ENCODE peak calls at places on chromosomes 4 and X, in four cellular contexts. One of them, this sample, is unnamed.

GRCh38 chr4:187687701-187688100 is 307.9 kb upstream of the ZFP42 start:
- DNase-seq in SK-N-SH: no peak
- DNase-seq in HCT116: no peak
- DNase-seq in HepG2: no peak
- DNase-seq in this sample: no peak

GRCh38 chrX:38857736-38858432 is 56.6 kb downstream of the MID1IP1 start:
- DNase-seq in SK-N-SH: no peak
- DNase-seq in HCT116: no peak
- DNase-seq in HepG2: no peak
- DNase-seq in this sample: no peak

GRCh38 chr4:176538217-176538925 is 218.6 kb downstream of the SPCS3 start:
- DNase-seq in SK-N-SH: no peak
- DNase-seq in HCT116: no peak
- DNase-seq in HepG2: no peak
- DNase-seq in this sample: no peak

GRCh38 chr4:101355767-101356702 is 8.7 kb upstream of the PPP3CA start:
- DNase-seq in SK-N-SH: no peak
- DNase-seq in HCT116: peak
- DNase-seq in HepG2: peak
- DNase-seq in this sample: no peak

GRCh38 chr4:4663028-4663427 is 121.2 kb upstream of the STX18 start:
- DNase-seq in SK-N-SH: no peak
- DNase-seq in HCT116: no peak
- DNase-seq in HepG2: no peak
- DNase-seq in this sample: no peak

GRCh38 chrX:19739683-19740082 is 147.7 kb downstream of the SH3KBP1 start:
- DNase-seq in SK-N-SH: peak
- DNase-seq in HCT116: peak
- DNase-seq in HepG2: peak
- DNase-seq in this sample: peak

GRCh38 chr4:110049951-110050925 is 137.6 kb downstream of the EGF start:
- DNase-seq in SK-N-SH: peak
- DNase-seq in HCT116: peak
- DNase-seq in HepG2: peak
- DNase-seq in this sample: no peak

GRCh38 chrX:50629774-50630173 is 159.1 kb upstream of the DGKK start:
- DNase-seq in SK-N-SH: no peak
- DNase-seq in HCT116: no peak
- DNase-seq in HepG2: no peak
- DNase-seq in this sample: peak

GRCh38 chr4:158970786-158971185 is 132.1 kb upstream of the RAPGEF2 start:
- DNase-seq in SK-N-SH: no peak
- DNase-seq in HCT116: no peak
- DNase-seq in HepG2: no peak
- DNase-seq in this sample: no peak

GRCh38 chrX:24283122-24283789 is 30.6 kb downstream of the SUPT20HL2 start:
- DNase-seq in SK-N-SH: no peak
- DNase-seq in HCT116: no peak
- DNase-seq in HepG2: no peak
- DNase-seq in this sample: no peak

GRCh38 chrX:136822337-136823095 is 41.8 kb upstream of the ARHGEF6 start:
- DNase-seq in SK-N-SH: no peak
- DNase-seq in HCT116: no peak
- DNase-seq in HepG2: no peak
- DNase-seq in this sample: no peak

GRCh38 chrX:110267874-110268273 is 50.0 kb downstream of the AMMECR1 start:
- DNase-seq in SK-N-SH: no peak
- DNase-seq in HCT116: no peak
- DNase-seq in HepG2: no peak
- DNase-seq in this sample: no peak
- TF ChIP-seq JUND in SK-N-SH: no peak
- TF ChIP-seq JUND in HCT116: no peak
- TF ChIP-seq JUND in HepG2: no peak
- TF ChIP-seq JUND in this sample: no peak

DNA sequence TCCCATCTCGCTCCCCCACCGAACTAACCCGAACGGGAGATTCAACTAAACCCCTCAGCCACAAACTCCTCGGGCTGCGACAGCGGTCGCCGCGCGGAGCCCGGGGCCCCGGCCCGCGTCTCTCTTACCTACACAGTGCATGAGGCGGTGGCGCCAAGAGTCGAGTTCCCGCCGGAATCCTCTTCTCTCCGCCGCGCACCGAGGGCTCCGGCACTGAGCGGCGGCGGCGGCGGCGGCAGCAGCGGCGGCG is 160 bp downstream of the LCORL start:
- DNase-seq in SK-N-SH: peak
- DNase-seq in HCT116: no peak
- DNase-seq in HepG2: no peak
- DNase-seq in this sample: peak
- TF ChIP-seq JUND in SK-N-SH: no peak
- TF ChIP-seq JUND in HCT116: no peak
- TF ChIP-seq JUND in HepG2: no peak
- TF ChIP-seq JUND in this sample: no peak

GRCh38 chr4:189792819-189793618 is 147.7 kb upstream of the FRG1 start:
- DNase-seq in SK-N-SH: peak
- DNase-seq in HCT116: peak
- DNase-seq in HepG2: peak
- DNase-seq in this sample: peak
- TF ChIP-seq JUND in SK-N-SH: no peak
- TF ChIP-seq JUND in HCT116: no peak
- TF ChIP-seq JUND in HepG2: no peak
- TF ChIP-seq JUND in this sample: no peak

GRCh38 chrX:48467331-48467761 is 2.7 kb downstream of the SLC38A5 start:
- DNase-seq in SK-N-SH: no peak
- DNase-seq in HCT116: no peak
- DNase-seq in HepG2: no peak
- DNase-seq in this sample: no peak

GRCh38 chrX:48470833-48471118 is 716 bp upstream of the SLC38A5 start:
- DNase-seq in SK-N-SH: no peak
- DNase-seq in HCT116: no peak
- DNase-seq in HepG2: peak
- DNase-seq in this sample: no peak

GRCh38 chrX:48468247-48468671 is 1.8 kb downstream of the SLC38A5 start:
- DNase-seq in SK-N-SH: no peak
- DNase-seq in HCT116: no peak
- DNase-seq in HepG2: no peak
- DNase-seq in this sample: no peak

GRCh38 chrX:48470110-48470832 is at the start of gene SLC38A5:
- DNase-seq in SK-N-SH: no peak
- DNase-seq in HCT116: no peak
- DNase-seq in HepG2: peak
- DNase-seq in this sample: no peak

DNA sequence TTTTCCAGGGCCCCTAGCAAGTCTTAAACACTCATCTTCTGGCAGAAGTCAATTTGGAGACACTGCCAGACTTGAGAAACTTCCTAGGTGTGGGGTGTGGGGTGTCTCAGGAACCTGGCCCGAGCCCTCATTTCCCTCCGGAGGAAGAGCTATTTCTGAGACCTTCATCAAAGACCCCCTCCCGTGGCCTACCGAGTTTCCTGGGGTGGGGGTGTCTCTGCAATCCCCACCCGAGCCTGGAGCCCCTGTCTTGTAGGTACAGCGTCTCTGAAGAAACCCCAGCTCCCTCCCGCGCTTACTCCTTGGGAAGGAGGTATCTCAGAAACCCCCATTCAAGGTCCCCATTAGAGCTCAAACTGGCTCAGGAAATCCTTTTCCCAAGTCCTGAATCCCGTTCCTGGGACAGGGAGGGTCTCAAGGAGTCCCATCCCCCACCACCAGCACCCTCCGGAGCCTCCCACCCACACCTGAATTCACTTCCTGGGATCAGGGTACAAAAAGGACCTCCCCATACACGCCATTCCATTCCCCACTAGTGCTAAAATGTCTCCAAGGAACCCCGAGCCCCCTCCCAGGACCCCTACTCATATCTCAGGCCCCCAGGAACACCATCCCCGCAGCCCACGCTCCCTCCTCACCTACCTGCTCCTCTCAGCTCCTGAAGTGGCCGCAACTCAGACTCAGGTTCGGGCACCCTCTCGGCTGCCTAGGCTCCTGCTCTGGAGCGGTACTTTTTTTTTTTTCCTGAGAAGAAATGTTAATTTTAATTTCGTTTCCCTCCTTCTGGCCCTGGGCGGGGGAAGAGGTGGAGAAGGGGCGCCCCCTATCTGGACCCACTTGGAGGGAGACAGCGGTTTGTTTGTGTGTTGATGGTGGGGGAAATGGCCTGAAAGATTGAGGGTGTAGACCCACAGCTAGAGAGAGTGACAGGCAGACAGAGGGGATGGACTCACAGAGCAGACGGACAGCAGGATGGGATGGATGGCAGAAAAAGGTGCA is 1.1 kb downstream of the SLC38A5 start:
- DNase-seq in SK-N-SH: no peak
- DNase-seq in HCT116: no peak
- DNase-seq in HepG2: no peak
- DNase-seq in this sample: no peak
- TF ChIP-seq JUND in SK-N-SH: no peak
- TF ChIP-seq JUND in HCT116: no peak
- TF ChIP-seq JUND in HepG2: no peak
- TF ChIP-seq JUND in this sample: no peak

DNA sequence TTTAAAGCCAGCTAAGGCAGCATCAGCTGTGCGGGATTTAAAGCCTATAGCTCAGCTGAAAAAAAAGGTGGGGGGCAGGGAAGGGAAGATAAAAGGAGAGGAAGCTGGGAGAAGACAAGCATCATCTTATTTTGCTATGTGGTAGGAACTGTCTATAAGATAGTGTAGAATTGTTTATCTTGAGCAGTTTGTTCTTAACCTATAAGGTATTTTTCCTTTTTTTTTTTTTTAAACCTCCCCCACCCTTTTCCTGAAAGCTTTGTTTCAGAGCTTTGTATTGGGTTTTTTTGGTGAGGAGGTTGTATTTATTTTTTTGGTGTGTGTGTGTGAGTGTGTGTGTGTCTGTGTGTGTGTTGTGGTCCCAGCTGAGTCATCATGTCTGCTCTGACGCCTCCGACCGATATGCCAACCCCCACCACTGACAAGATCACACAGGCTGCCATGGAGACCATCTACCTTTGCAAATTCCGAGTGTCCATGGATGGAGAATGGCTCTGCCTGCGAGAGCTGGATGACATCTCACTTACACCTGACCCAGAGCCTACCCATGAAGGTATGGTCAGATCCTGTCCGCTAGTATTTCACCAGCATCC is 531 bp downstream of the RUFY3 start:
- DNase-seq in SK-N-SH: peak
- DNase-seq in HCT116: no peak
- DNase-seq in HepG2: no peak
- DNase-seq in this sample: no peak
- TF ChIP-seq JUND in SK-N-SH: peak
- TF ChIP-seq JUND in HCT116: no peak
- TF ChIP-seq JUND in HepG2: no peak
- TF ChIP-seq JUND in this sample: no peak

GRCh38 chrX:120457766-120458180 is 11.3 kb downstream of the LAMP2 start:
- DNase-seq in SK-N-SH: no peak
- DNase-seq in HCT116: no peak
- DNase-seq in HepG2: no peak
- DNase-seq in this sample: no peak
- TF ChIP-seq JUND in SK-N-SH: peak
- TF ChIP-seq JUND in HCT116: no peak
- TF ChIP-seq JUND in HepG2: no peak
- TF ChIP-seq JUND in this sample: no peak

DNA sequence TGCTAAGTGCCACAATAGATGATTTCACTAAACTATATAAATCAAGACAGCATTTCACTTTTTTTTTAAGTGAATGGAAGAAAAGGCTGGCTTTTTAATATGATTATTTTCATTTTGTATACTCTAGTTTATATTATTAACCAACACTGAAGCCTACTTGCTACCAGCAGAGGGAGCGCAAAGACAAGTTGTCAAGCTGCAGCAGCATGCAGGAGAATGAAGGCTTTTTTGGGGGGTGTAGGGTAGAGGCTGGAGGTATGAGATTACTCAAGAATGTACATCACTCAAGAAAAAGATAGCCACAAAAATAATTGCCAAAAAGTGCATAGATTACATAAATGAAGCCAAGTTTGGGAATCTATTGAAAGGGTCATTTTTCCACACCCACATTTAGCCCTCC is 519.5 kb downstream of the FGF13 start:
- DNase-seq in SK-N-SH: peak
- DNase-seq in HCT116: no peak
- DNase-seq in HepG2: peak
- DNase-seq in this sample: peak
- TF ChIP-seq JUND in SK-N-SH: no peak
- TF ChIP-seq JUND in HCT116: no peak
- TF ChIP-seq JUND in HepG2: no peak
- TF ChIP-seq JUND in this sample: no peak

DNA sequence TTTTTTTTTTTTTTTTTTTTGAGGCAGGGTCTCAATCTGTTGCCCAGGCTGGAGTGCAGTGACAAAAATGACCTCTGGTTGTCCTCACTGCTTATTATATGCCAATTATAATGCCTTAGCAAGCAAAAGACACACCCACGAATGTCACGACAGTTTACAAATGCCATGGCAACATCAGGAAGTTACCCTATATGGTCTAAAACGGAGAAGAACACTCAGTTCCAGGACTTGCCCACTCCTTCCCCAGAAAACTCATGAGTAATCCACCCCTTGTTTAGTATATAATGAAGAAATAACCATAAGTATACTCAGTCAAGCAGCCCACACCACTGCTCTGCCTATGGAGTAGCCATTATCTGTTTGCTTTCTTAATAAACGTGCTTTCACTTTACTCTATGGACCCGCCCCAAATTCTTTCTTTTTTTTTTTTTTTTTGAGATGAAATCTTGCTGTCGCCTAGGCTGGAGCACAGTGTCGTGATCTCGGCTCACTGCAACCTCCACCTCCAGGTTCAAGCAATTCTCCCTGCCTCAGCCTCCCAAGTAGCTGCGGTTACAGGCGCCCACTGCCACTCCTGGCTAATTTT is 106.2 kb downstream of the SMIM20 start:
- DNase-seq in SK-N-SH: no peak
- DNase-seq in HCT116: no peak
- DNase-seq in HepG2: no peak
- DNase-seq in this sample: no peak
- TF ChIP-seq JUND in SK-N-SH: no peak
- TF ChIP-seq JUND in HCT116: no peak
- TF ChIP-seq JUND in HepG2: no peak
- TF ChIP-seq JUND in this sample: no peak

This sample was measured in T47D.